ENCODE peak calls at places on chromosomes 1 and 21, in seven cellular contexts. X is lung microvascular endothelial cell; Z is AG08395; N is RPMI7951; P is NCI-H2029; R is substantia nigra; O is activated T-cell treated with anti-CD3 and anti-CD28 coated beads, Interleukin-2, amount 50 U/mL, for 72 hours. H is an unnamed sample.

GRCh38 chr1:200888349-200888838 is 6.3 kb upstream of the INAVA start:
- DNase-seq in N (peak; percentile 98), Z (no peak), R (no peak), X (no peak), P (no peak), O (peak; percentile 80), H (peak; percentile 77)

GRCh38 chr1:239987103-239987745 is 104.5 kb upstream of the FMN2 start:
- DNase-seq in X (peak; percentile 62), P (peak; percentile 3), N (peak; percentile 42), O (peak; percentile 30), R (no peak), Z (peak; percentile 34), H (peak; percentile 12)

GRCh38 chr1:234617986-234618725 is 8.2 kb upstream of the IRF2BP2 start:
- DNase-seq in X (peak; percentile 40), P (no peak), Z (peak; percentile 60), R (no peak), N (peak; percentile 50), O (no peak), H (no peak)

GRCh38 chr21:46285206-46285661 is at the start of gene MCM3AP:
- DNase-seq in O (no peak), X (no peak), R (no peak), P (no peak), Z (no peak), N (no peak), H (no peak)

GRCh38 chr1:181015258-181015630 is 7.4 kb downstream of the STX6 start:
- DNase-seq in P (no peak), R (no peak), Z (no peak), N (no peak), O (no peak), X (no peak), H (no peak)

GRCh38 chr1:41102653-41103052 is 81.1 kb upstream of the SLFNL1 start:
- DNase-seq in X (no peak), P (no peak), R (no peak), Z (no peak), N (no peak), O (no peak), H (no peak)

GRCh38 chr1:210143465-210144062 is 89.0 kb upstream of the SERTAD4 start:
- DNase-seq in R (peak; percentile 17), O (peak; percentile 63), P (peak; percentile 25), X (peak; percentile 74), N (peak; percentile 68), Z (peak; percentile 56), H (peak; percentile 28)

GRCh38 chr21:45950740-45951515 is 30.6 kb upstream of the COL6A1 start:
- DNase-seq in P (no peak), R (no peak), X (no peak), O (no peak), Z (peak; percentile 71), N (peak; percentile 75), H (no peak)

GRCh38 chr21:26843912-26844257 is 1.3 kb downstream of the ADAMTS1 start:
- DNase-seq in O (no peak), N (peak; percentile 62), P (no peak), R (no peak), Z (peak; percentile 20), X (peak; percentile 39), H (no peak)

GRCh38 chr1:17470021-17470799 is 30.7 kb upstream of the RCC2 start:
- DNase-seq in N (no peak), O (no peak), X (no peak), R (no peak), P (no peak), Z (no peak), H (no peak)

GRCh38 chr1:64874664-64875063 is 91.7 kb downstream of the JAK1 start:
- DNase-seq in N (no peak), P (no peak), O (no peak), R (no peak), Z (no peak), X (no peak), H (no peak)

GRCh38 chr1:89274431-89274857 is 1.8 kb upstream of the GBP5 start:
- DNase-seq in R (no peak), O (no peak), N (peak; percentile 30), Z (peak; percentile 67), P (peak; percentile 15), X (peak; percentile 66), H (no peak)

GRCh38 chr1:214009613-214010550 is 22.1 kb downstream of the PROX1 start:
- DNase-seq in Z (no peak), R (no peak), X (no peak), O (no peak), P (no peak), N (no peak), H (no peak)

GRCh38 chr1:222384536-222384935 is 163.4 kb downstream of the HHIPL2 start:
- DNase-seq in O (no peak), Z (no peak), N (no peak), X (no peak), P (no peak), R (no peak), H (no peak)

GRCh38 chr1:1162597-1163537 is 10.8 kb upstream of the TTLL10 start:
- DNase-seq in R (no peak), N (no peak), P (peak; percentile 92), Z (no peak), X (no peak), O (no peak), H (no peak)

GRCh38 chr1:110728388-110728787 is 53.6 kb upstream of the KCNA3 start:
- DNase-seq in P (no peak), X (no peak), O (no peak), N (no peak), R (no peak), Z (no peak), H (no peak)

GRCh38 chr1:5623399-5623798 is 368.8 kb downstream of the NPHP4 start:
- DNase-seq in Z (no peak), N (no peak), P (no peak), O (no peak), X (no peak), R (no peak), H (no peak)

GRCh38 chr1:209630383-209631219 is 21.6 kb downstream of the LAMB3 start:
- DNase-seq in P (no peak), R (no peak), X (peak; percentile 47), N (no peak), Z (no peak), O (no peak), H (no peak)

GRCh38 chr1:49765034-49765433 is 258.7 kb downstream of the AGBL4 start:
- DNase-seq in O (no peak), P (peak; percentile 58), N (no peak), Z (no peak), R (no peak), X (no peak), H (no peak)

GRCh38 chr1:203091761-203092330 is 6.0 kb upstream of the MYOG start:
- DNase-seq in X (no peak), P (no peak), Z (no peak), N (no peak), O (no peak), R (no peak), H (no peak)

GRCh38 chr1:58155418-58156123 is 391.0 kb downstream of the OMA1 start:
- DNase-seq in P (no peak), X (peak; percentile 31), O (no peak), N (no peak), R (no peak), Z (no peak), H (no peak)

GRCh38 chr1:164592634-164593033 is 33.6 kb downstream of the PBX1 start:
- DNase-seq in N (no peak), P (no peak), R (no peak), Z (no peak), X (no peak), O (no peak), H (no peak)

GRCh38 chr1:61585714-61586113 is 139.2 kb downstream of the TM2D1 start:
- DNase-seq in N (peak; percentile 50), O (no peak), Z (no peak), P (no peak), R (no peak), X (no peak), H (no peak)

GRCh38 chr1:4395676-4396075 is 258.7 kb upstream of the AJAP1 start:
- DNase-seq in R (no peak), N (no peak), X (no peak), O (no peak), Z (no peak), P (peak; percentile 84), H (no peak)

GRCh38 chr1:153977250-153978240 is at the start of gene JTB:
- DNase-seq in X (peak; percentile 85), O (peak; percentile 88), P (peak; percentile 74), R (peak; percentile 86), N (peak; percentile 74), Z (peak; percentile 87), H (peak; percentile 86)

GRCh38 chr1:18645172-18646090 is 14.8 kb downstream of the PAX7 start:
- DNase-seq in X (no peak), N (no peak), R (no peak), P (no peak), O (no peak), Z (no peak), H (no peak)

GRCh38 chr1:53254011-53254640 is 15.8 kb upstream of the MAGOH start:
- DNase-seq in O (no peak), N (no peak), P (no peak), R (no peak), Z (no peak), X (peak; percentile 16), H (no peak)

GRCh38 chr1:204829133-204829532 is 41.5 kb upstream of the NFASC start:
- DNase-seq in X (no peak), O (no peak), R (peak; percentile 57), P (no peak), N (no peak), Z (no peak), H (no peak)

GRCh38 chr21:43599728-43600127 is 59.6 kb downstream of the HSF2BP start:
- DNase-seq in P (no peak), R (no peak), X (no peak), N (no peak), Z (no peak), O (no peak), H (no peak)